ENCODE peak calls at places on chromosomes 5 and 9, in ten cellular contexts. One of them, this sample, is unnamed.

GRCh38 chr5:119651496-119651895 is 22.1 kb downstream of the FAM170A start:
- DNase-seq in lung: no peak
- DNase-seq in kidney epithelial cell: no peak
- DNase-seq in endothelial cell: no peak
- DNase-seq in K562: no peak
- DNase-seq in B cell: no peak
- DNase-seq in fibroblast of pulmonary artery: no peak
- DNase-seq in body of pancreas: no peak
- DNase-seq in adrenal gland: no peak
- DNase-seq in left ventricle myocardium inferior: no peak
- DNase-seq in this sample: no peak

GRCh38 chr9:38029923-38030638 is 38.9 kb downstream of the SHB start:
- DNase-seq in lung: no peak
- DNase-seq in kidney epithelial cell: no peak
- DNase-seq in endothelial cell: no peak
- DNase-seq in K562: no peak
- DNase-seq in B cell: no peak
- DNase-seq in fibroblast of pulmonary artery: no peak
- DNase-seq in body of pancreas: no peak
- DNase-seq in adrenal gland: no peak
- DNase-seq in left ventricle myocardium inferior: no peak
- DNase-seq in this sample: no peak

GRCh38 chr9:84146893-84147705 is 166.5 kb downstream of the RMI1 start:
- DNase-seq in lung: no peak
- DNase-seq in kidney epithelial cell: no peak
- DNase-seq in endothelial cell: no peak
- DNase-seq in K562: no peak
- DNase-seq in B cell: no peak
- DNase-seq in fibroblast of pulmonary artery: peak
- DNase-seq in body of pancreas: no peak
- DNase-seq in adrenal gland: no peak
- DNase-seq in left ventricle myocardium inferior: no peak
- DNase-seq in this sample: no peak

GRCh38 chr5:133400120-133400519 is 212.2 kb downstream of the FSTL4 start:
- DNase-seq in lung: peak
- DNase-seq in kidney epithelial cell: no peak
- DNase-seq in endothelial cell: no peak
- DNase-seq in K562: no peak
- DNase-seq in B cell: no peak
- DNase-seq in fibroblast of pulmonary artery: no peak
- DNase-seq in body of pancreas: no peak
- DNase-seq in adrenal gland: peak
- DNase-seq in left ventricle myocardium inferior: no peak
- DNase-seq in this sample: no peak

GRCh38 chr9:108743426-108743825 is 112.4 kb downstream of the ACTL7B start:
- DNase-seq in lung: no peak
- DNase-seq in kidney epithelial cell: no peak
- DNase-seq in endothelial cell: no peak
- DNase-seq in K562: no peak
- DNase-seq in B cell: no peak
- DNase-seq in fibroblast of pulmonary artery: no peak
- DNase-seq in body of pancreas: no peak
- DNase-seq in adrenal gland: no peak
- DNase-seq in left ventricle myocardium inferior: no peak
- DNase-seq in this sample: no peak

GRCh38 chr5:170225326-170226137 is 7.3 kb upstream of the C5orf58 start:
- DNase-seq in lung: peak
- DNase-seq in kidney epithelial cell: no peak
- DNase-seq in endothelial cell: peak
- DNase-seq in K562: peak
- DNase-seq in B cell: peak
- DNase-seq in fibroblast of pulmonary artery: peak
- DNase-seq in body of pancreas: peak
- DNase-seq in adrenal gland: peak
- DNase-seq in left ventricle myocardium inferior: peak
- DNase-seq in this sample: peak

GRCh38 chr9:134894136-134894860 is 13.7 kb downstream of the FCN2 start:
- DNase-seq in lung: no peak
- DNase-seq in kidney epithelial cell: no peak
- DNase-seq in endothelial cell: no peak
- DNase-seq in K562: no peak
- DNase-seq in B cell: no peak
- DNase-seq in fibroblast of pulmonary artery: no peak
- DNase-seq in body of pancreas: no peak
- DNase-seq in adrenal gland: peak
- DNase-seq in left ventricle myocardium inferior: no peak
- DNase-seq in this sample: no peak

GRCh38 chr5:96530901-96531300 is 97.9 kb upstream of the PCSK1 start:
- DNase-seq in lung: no peak
- DNase-seq in kidney epithelial cell: no peak
- DNase-seq in endothelial cell: no peak
- DNase-seq in K562: no peak
- DNase-seq in B cell: no peak
- DNase-seq in fibroblast of pulmonary artery: no peak
- DNase-seq in body of pancreas: no peak
- DNase-seq in adrenal gland: no peak
- DNase-seq in left ventricle myocardium inferior: no peak
- DNase-seq in this sample: no peak

GRCh38 chr9:136651859-136652258 is 10.9 kb upstream of the EGFL7 start:
- DNase-seq in lung: no peak
- DNase-seq in kidney epithelial cell: no peak
- DNase-seq in endothelial cell: no peak
- DNase-seq in K562: no peak
- DNase-seq in B cell: no peak
- DNase-seq in fibroblast of pulmonary artery: no peak
- DNase-seq in body of pancreas: no peak
- DNase-seq in adrenal gland: no peak
- DNase-seq in left ventricle myocardium inferior: no peak
- DNase-seq in this sample: no peak

GRCh38 chr9:81902191-81902590 is 26.0 kb upstream of the SPATA31D4 start:
- DNase-seq in lung: no peak
- DNase-seq in kidney epithelial cell: no peak
- DNase-seq in endothelial cell: no peak
- DNase-seq in K562: no peak
- DNase-seq in B cell: no peak
- DNase-seq in fibroblast of pulmonary artery: peak
- DNase-seq in body of pancreas: no peak
- DNase-seq in adrenal gland: no peak
- DNase-seq in left ventricle myocardium inferior: no peak
- DNase-seq in this sample: no peak

GRCh38 chr5:168793844-168794837 is 215.0 kb upstream of the PANK3 start:
- DNase-seq in lung: peak
- DNase-seq in kidney epithelial cell: peak
- DNase-seq in endothelial cell: no peak
- DNase-seq in K562: no peak
- DNase-seq in B cell: no peak
- DNase-seq in fibroblast of pulmonary artery: peak
- DNase-seq in body of pancreas: peak
- DNase-seq in adrenal gland: peak
- DNase-seq in left ventricle myocardium inferior: no peak
- DNase-seq in this sample: no peak

GRCh38 chr5:164235176-164235914 is 729.9 kb downstream of the MAT2B start:
- DNase-seq in lung: no peak
- DNase-seq in kidney epithelial cell: peak
- DNase-seq in endothelial cell: no peak
- DNase-seq in K562: no peak
- DNase-seq in B cell: no peak
- DNase-seq in fibroblast of pulmonary artery: peak
- DNase-seq in body of pancreas: no peak
- DNase-seq in adrenal gland: no peak
- DNase-seq in left ventricle myocardium inferior: no peak
- DNase-seq in this sample: no peak

GRCh38 chr5:87390075-87390474 is 22.7 kb downstream of the CCNH start:
- DNase-seq in lung: no peak
- DNase-seq in kidney epithelial cell: no peak
- DNase-seq in endothelial cell: no peak
- DNase-seq in K562: no peak
- DNase-seq in B cell: no peak
- DNase-seq in fibroblast of pulmonary artery: no peak
- DNase-seq in body of pancreas: no peak
- DNase-seq in adrenal gland: no peak
- DNase-seq in left ventricle myocardium inferior: no peak
- DNase-seq in this sample: no peak

GRCh38 chr9:33458444-33458843 is 11.1 kb upstream of the AQP3 start:
- DNase-seq in lung: peak
- DNase-seq in kidney epithelial cell: peak
- DNase-seq in endothelial cell: no peak
- DNase-seq in K562: no peak
- DNase-seq in B cell: no peak
- DNase-seq in fibroblast of pulmonary artery: no peak
- DNase-seq in body of pancreas: peak
- DNase-seq in adrenal gland: no peak
- DNase-seq in left ventricle myocardium inferior: no peak
- DNase-seq in this sample: no peak

GRCh38 chr5:75668348-75668895 is 48.8 kb downstream of the POC5 start:
- DNase-seq in lung: no peak
- DNase-seq in kidney epithelial cell: no peak
- DNase-seq in endothelial cell: no peak
- DNase-seq in K562: no peak
- DNase-seq in B cell: no peak
- DNase-seq in fibroblast of pulmonary artery: no peak
- DNase-seq in body of pancreas: no peak
- DNase-seq in adrenal gland: no peak
- DNase-seq in left ventricle myocardium inferior: no peak
- DNase-seq in this sample: no peak

GRCh38 chr5:75668988-75669760 is 48.1 kb downstream of the POC5 start:
- DNase-seq in lung: peak
- DNase-seq in kidney epithelial cell: no peak
- DNase-seq in endothelial cell: no peak
- DNase-seq in K562: peak
- DNase-seq in B cell: no peak
- DNase-seq in fibroblast of pulmonary artery: peak
- DNase-seq in body of pancreas: peak
- DNase-seq in adrenal gland: peak
- DNase-seq in left ventricle myocardium inferior: no peak
- DNase-seq in this sample: peak

GRCh38 chr5:75667586-75667985 is 49.7 kb downstream of the POC5 start:
- DNase-seq in lung: no peak
- DNase-seq in kidney epithelial cell: no peak
- DNase-seq in endothelial cell: no peak
- DNase-seq in K562: no peak
- DNase-seq in B cell: no peak
- DNase-seq in fibroblast of pulmonary artery: no peak
- DNase-seq in body of pancreas: no peak
- DNase-seq in adrenal gland: no peak
- DNase-seq in left ventricle myocardium inferior: no peak
- DNase-seq in this sample: no peak

GRCh38 chr5:75664933-75665332 is 52.3 kb downstream of the POC5 start:
- DNase-seq in lung: no peak
- DNase-seq in kidney epithelial cell: no peak
- DNase-seq in endothelial cell: no peak
- DNase-seq in K562: no peak
- DNase-seq in B cell: no peak
- DNase-seq in fibroblast of pulmonary artery: no peak
- DNase-seq in body of pancreas: no peak
- DNase-seq in adrenal gland: no peak
- DNase-seq in left ventricle myocardium inferior: no peak
- DNase-seq in this sample: no peak

GRCh38 chr5:75666801-75667200 is 50.4 kb downstream of the POC5 start:
- DNase-seq in lung: no peak
- DNase-seq in kidney epithelial cell: no peak
- DNase-seq in endothelial cell: no peak
- DNase-seq in K562: no peak
- DNase-seq in B cell: no peak
- DNase-seq in fibroblast of pulmonary artery: no peak
- DNase-seq in body of pancreas: no peak
- DNase-seq in adrenal gland: no peak
- DNase-seq in left ventricle myocardium inferior: no peak
- DNase-seq in this sample: no peak
- TF ChIP-seq CTCF in lung: no peak
- TF ChIP-seq CTCF in kidney epithelial cell: no peak
- TF ChIP-seq CTCF in endothelial cell: no peak
- TF ChIP-seq CTCF in K562: no peak
- TF ChIP-seq CTCF in B cell: no peak
- TF ChIP-seq CTCF in fibroblast of pulmonary artery: no peak
- TF ChIP-seq CTCF in body of pancreas: no peak
- TF ChIP-seq CTCF in adrenal gland: no peak
- TF ChIP-seq CTCF in left ventricle myocardium inferior: no peak
- TF ChIP-seq CTCF in this sample: no peak

GRCh38 chr5:82975812-82976211 is 101.4 kb downstream of the TMEM167A start:
- DNase-seq in lung: no peak
- DNase-seq in kidney epithelial cell: no peak
- DNase-seq in endothelial cell: no peak
- DNase-seq in K562: no peak
- DNase-seq in B cell: no peak
- DNase-seq in fibroblast of pulmonary artery: no peak
- DNase-seq in body of pancreas: no peak
- DNase-seq in adrenal gland: no peak
- DNase-seq in left ventricle myocardium inferior: no peak
- DNase-seq in this sample: no peak
- TF ChIP-seq CTCF in lung: no peak
- TF ChIP-seq CTCF in kidney epithelial cell: no peak
- TF ChIP-seq CTCF in endothelial cell: no peak
- TF ChIP-seq CTCF in K562: no peak
- TF ChIP-seq CTCF in B cell: no peak
- TF ChIP-seq CTCF in fibroblast of pulmonary artery: no peak
- TF ChIP-seq CTCF in body of pancreas: no peak
- TF ChIP-seq CTCF in adrenal gland: no peak
- TF ChIP-seq CTCF in left ventricle myocardium inferior: no peak
- TF ChIP-seq CTCF in this sample: no peak

DNA sequence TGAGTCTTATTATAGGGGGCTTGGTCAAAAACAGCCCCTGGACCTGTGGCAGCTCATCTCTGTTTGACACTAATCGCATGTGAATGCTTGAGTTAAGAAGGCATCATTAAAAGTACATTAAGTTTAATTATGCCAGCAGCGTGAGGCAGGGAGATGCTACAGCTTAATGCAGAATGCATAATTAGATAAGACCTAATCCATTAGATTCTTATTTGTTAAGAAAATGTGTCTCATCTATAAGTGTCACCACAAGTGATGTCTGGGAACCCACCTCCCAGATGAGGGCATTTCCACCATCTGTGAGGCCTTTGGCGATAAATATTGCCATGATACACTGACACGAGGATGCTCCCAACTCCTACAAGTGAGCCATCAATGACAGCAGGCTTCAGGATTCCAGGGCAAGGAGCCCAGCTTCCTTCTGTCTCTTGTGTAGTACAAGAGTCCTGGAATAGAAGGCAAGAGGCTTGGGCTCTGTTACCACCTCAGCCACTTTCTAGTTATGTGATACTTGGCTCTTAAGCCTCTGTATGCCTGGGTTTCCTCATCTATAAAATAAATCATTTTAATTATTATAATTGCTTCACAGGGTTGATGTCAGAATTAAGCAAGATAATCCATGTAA is 202.7 kb downstream of the FAM114A2 start:
- DNase-seq in lung: no peak
- DNase-seq in kidney epithelial cell: no peak
- DNase-seq in endothelial cell: no peak
- DNase-seq in K562: no peak
- DNase-seq in B cell: no peak
- DNase-seq in fibroblast of pulmonary artery: no peak
- DNase-seq in body of pancreas: no peak
- DNase-seq in adrenal gland: no peak
- DNase-seq in left ventricle myocardium inferior: no peak
- DNase-seq in this sample: no peak
- TF ChIP-seq CTCF in lung: no peak
- TF ChIP-seq CTCF in kidney epithelial cell: no peak
- TF ChIP-seq CTCF in endothelial cell: no peak
- TF ChIP-seq CTCF in K562: no peak
- TF ChIP-seq CTCF in B cell: no peak
- TF ChIP-seq CTCF in fibroblast of pulmonary artery: no peak
- TF ChIP-seq CTCF in body of pancreas: no peak
- TF ChIP-seq CTCF in adrenal gland: no peak
- TF ChIP-seq CTCF in left ventricle myocardium inferior: no peak
- TF ChIP-seq CTCF in this sample: no peak

GRCh38 chr5:138632900-138633489 is 57.8 kb upstream of the HSPA9 start:
- DNase-seq in lung: peak
- DNase-seq in kidney epithelial cell: peak
- DNase-seq in endothelial cell: peak
- DNase-seq in K562: peak
- DNase-seq in B cell: no peak
- DNase-seq in fibroblast of pulmonary artery: peak
- DNase-seq in body of pancreas: peak
- DNase-seq in adrenal gland: peak
- DNase-seq in left ventricle myocardium inferior: peak
- DNase-seq in this sample: no peak
- TF ChIP-seq CTCF in lung: no peak
- TF ChIP-seq CTCF in kidney epithelial cell: peak
- TF ChIP-seq CTCF in endothelial cell: peak
- TF ChIP-seq CTCF in K562: peak
- TF ChIP-seq CTCF in B cell: no peak
- TF ChIP-seq CTCF in fibroblast of pulmonary artery: peak
- TF ChIP-seq CTCF in body of pancreas: peak
- TF ChIP-seq CTCF in adrenal gland: peak
- TF ChIP-seq CTCF in left ventricle myocardium inferior: peak
- TF ChIP-seq CTCF in this sample: peak

This sample was measured in natural killer cell.